ENCODE peak calls at places on chromosomes 13 and 19, in nine cellular contexts. Z is PC-9, E is GM23338, G is Karpas-422, M is GM23248, Q is PC-3, U is MM.1S, R is HCT116, H is SK-N-SH. D is an unnamed sample. For H3K27me3 and H3K9me2, the result is how much of the 10 kb centered on the place peaks cover.

GRCh38 chr19:4292515-4292914 is 9.7 kb downstream of the TMIGD2 start:
- DNase-seq in Z (no peak), E (no peak), G (no peak), M (no peak), Q (no peak), U (no peak), R (no peak), H (no peak), D (no peak)

GRCh38 chr13:30394798-30395191 is 27.5 kb upstream of the UBE2L5 start:
- DNase-seq in Z (no peak), E (no peak), G (peak), M (peak), Q (peak), U (peak), R (no peak), H (no peak), D (no peak)

GRCh38 chr13:59458908-59459579 is 704.7 kb downstream of the DIAPH3 start:
- DNase-seq in Z (no peak), E (peak), G (no peak), M (peak), Q (peak), U (no peak), R (no peak), H (no peak), D (no peak)

GRCh38 chr19:50794074-50794777 is 4.0 kb downstream of the ACP4 start:
- DNase-seq in Z (no peak), E (no peak), G (peak), M (peak), Q (peak), U (peak), R (no peak), H (peak), D (peak)

GRCh38 chr13:52851153-52851962 is 2.9 kb upstream of the PCDH8 start:
- DNase-seq in Z (no peak), E (peak), G (no peak), M (peak), Q (no peak), U (peak), R (no peak), H (peak), D (peak)

GRCh38 chr13:101343128-101343787 is 73.0 kb downstream of the NALCN start:
- DNase-seq in Z (no peak), E (peak), G (no peak), M (no peak), Q (no peak), U (no peak), R (no peak), H (no peak), D (no peak)

GRCh38 chr19:6034512-6034911 is 56.6 kb upstream of the RANBP3 start:
- DNase-seq in Z (no peak), E (no peak), G (no peak), M (no peak), Q (no peak), U (no peak), R (no peak), H (no peak), D (no peak)

GRCh38 chr13:85417807-85418206 is 381.4 kb downstream of the SLITRK6 start:
- DNase-seq in Z (no peak), E (no peak), G (peak), M (no peak), Q (no peak), U (peak), R (no peak), H (no peak), D (no peak)

GRCh38 chr19:21593934-21594844 is 88.8 kb downstream of the ZNF429 start:
- DNase-seq in Z (no peak), E (no peak), G (peak), M (peak), Q (no peak), U (no peak), R (no peak), H (no peak), D (no peak)

GRCh38 chr19:55305491-55305890 is 19.6 kb downstream of the TMEM150B start:
- DNase-seq in Z (no peak), E (peak), G (peak), M (peak), Q (peak), U (peak), R (no peak), H (peak), D (no peak)

GRCh38 chr19:44356383-44357111 is at the start of gene ZNF112:
- DNase-seq in Z (peak), E (peak), G (no peak), M (peak), Q (peak), U (no peak), R (peak), H (peak), D (peak)

GRCh38 chr19:33039108-33039599 is 25.5 kb downstream of the RHPN2 start:
- DNase-seq in Z (no peak), E (no peak), G (no peak), M (no peak), Q (no peak), U (no peak), R (no peak), H (no peak), D (no peak)

GRCh38 chr19:55304279-55304978 is 20.6 kb downstream of the BRSK1 start:
- DNase-seq in Z (peak), E (peak), G (peak), M (peak), Q (peak), U (no peak), R (no peak), H (peak), D (peak)

GRCh38 chr19:45451181-45451849 is 16.5 kb upstream of the FOSB start:
- DNase-seq in Z (peak), E (peak), G (peak), M (peak), Q (peak), U (peak), R (no peak), H (no peak), D (peak)

GRCh38 chr13:84845875-84846619 is 953.2 kb downstream of the SLITRK6 start:
- DNase-seq in Z (no peak), E (no peak), G (no peak), M (no peak), Q (no peak), U (no peak), R (no peak), H (no peak), D (no peak)

GRCh38 chr13:37869506-37869755 is 141 bp downstream of the TRPC4 start:
- DNase-seq in Z (no peak), E (peak), G (no peak), M (no peak), Q (no peak), U (no peak), R (no peak), H (no peak), D (no peak)

GRCh38 chr19:50475101-50475568 is 1.2 kb upstream of the EMC10 start:
- DNase-seq in Z (no peak), E (no peak), G (no peak), M (no peak), Q (no peak), U (no peak), R (no peak), H (no peak), D (no peak)

GRCh38 chr13:92602560-92602959 is 624.0 kb upstream of the GPC6 start:
- DNase-seq in Z (no peak), E (no peak), G (no peak), M (no peak), Q (no peak), U (no peak), R (no peak), H (no peak), D (no peak)

GRCh38 chr19:32459199-32459865 is 53.8 kb downstream of the DPY19L3 start:
- DNase-seq in Z (no peak), E (no peak), G (no peak), M (no peak), Q (no peak), U (no peak), R (no peak), H (no peak), D (no peak)

GRCh38 chr13:22662771-22663170 is 518.0 kb upstream of the SGCG start:
- DNase-seq in Z (no peak), E (no peak), G (no peak), M (no peak), Q (no peak), U (no peak), R (no peak), H (no peak), D (no peak)

GRCh38 chr13:108597943-108598342 is 31.5 kb upstream of the MYO16 start:
- DNase-seq in Z (no peak), E (no peak), G (no peak), M (no peak), Q (peak), U (no peak), R (no peak), H (no peak), D (no peak)

GRCh38 chr13:101846701-101847100 is 394.2 kb downstream of the ITGBL1 start:
- DNase-seq in Z (no peak), E (no peak), G (no peak), M (no peak), Q (no peak), U (no peak), R (no peak), H (no peak), D (no peak)

GRCh38 chr13:75908137-75908536 is 272.0 kb downstream of the LMO7 start:
- DNase-seq in Z (no peak), E (no peak), G (no peak), M (peak), Q (no peak), U (no peak), R (no peak), H (no peak), D (no peak)

GRCh38 chr13:57716295-57716694 is 84.8 kb downstream of the PCDH17 start:
- DNase-seq in Z (no peak), E (peak), G (no peak), M (no peak), Q (no peak), U (no peak), R (no peak), H (no peak), D (peak)

GRCh38 chr19:903266-903797 is 9.7 kb downstream of the R3HDM4 start:
- DNase-seq in Z (no peak), E (no peak), G (no peak), M (no peak), Q (no peak), U (no peak), R (no peak), H (peak), D (no peak)

GRCh38 chr19:15161028-15161984 is 39.5 kb downstream of the NOTCH3 start:
- DNase-seq in Z (no peak), E (peak), G (peak), M (peak), Q (peak), U (peak), R (peak), H (peak), D (no peak)

GRCh38 chr19:37007587-37008220 is 70.5 kb upstream of the ZNF420 start:
- DNase-seq in Z (no peak), E (peak), G (no peak), M (peak), Q (no peak), U (no peak), R (no peak), H (peak), D (no peak)

GRCh38 chr13:36310417-36311108 is 12.9 kb upstream of the CCDC169 start:
- DNase-seq in Z (no peak), E (no peak), G (no peak), M (no peak), Q (no peak), U (no peak), R (no peak), H (no peak), D (no peak)

GRCh38 chr19:892243-892996 is 567 bp downstream of the MED16 start:
- DNase-seq in Z (no peak), E (peak), G (peak), M (peak), Q (no peak), U (peak), R (no peak), H (peak), D (no peak)

GRCh38 chr19:56705939-56706338 is 34.4 kb upstream of the ZNF835 start:
- DNase-seq in Z (no peak), E (no peak), G (peak), M (peak), Q (no peak), U (no peak), R (no peak), H (no peak), D (no peak)

GRCh38 chr19:1269065-1269477 is at the start of gene CIRBP:
- DNase-seq in Z (peak), E (peak), G (peak), M (peak), Q (peak), U (peak), R (peak), H (peak), D (peak)

GRCh38 chr19:1255186-1256161 is 7.1 kb downstream of the MIDN start:
- DNase-seq in Z (no peak), E (no peak), G (peak), M (peak), Q (no peak), U (no peak), R (no peak), H (no peak), D (no peak)

GRCh38 chr13:22114630-22115311 is 443.9 kb downstream of the FGF9 start:
- DNase-seq in Z (no peak), E (no peak), G (no peak), M (peak), Q (no peak), U (peak), R (no peak), H (no peak), D (no peak)

GRCh38 chr13:67643656-67644055 is 413.5 kb upstream of the PCDH9 start:
- DNase-seq in Z (no peak), E (peak), G (no peak), M (no peak), Q (no peak), U (no peak), R (no peak), H (no peak), D (no peak)

DNA sequence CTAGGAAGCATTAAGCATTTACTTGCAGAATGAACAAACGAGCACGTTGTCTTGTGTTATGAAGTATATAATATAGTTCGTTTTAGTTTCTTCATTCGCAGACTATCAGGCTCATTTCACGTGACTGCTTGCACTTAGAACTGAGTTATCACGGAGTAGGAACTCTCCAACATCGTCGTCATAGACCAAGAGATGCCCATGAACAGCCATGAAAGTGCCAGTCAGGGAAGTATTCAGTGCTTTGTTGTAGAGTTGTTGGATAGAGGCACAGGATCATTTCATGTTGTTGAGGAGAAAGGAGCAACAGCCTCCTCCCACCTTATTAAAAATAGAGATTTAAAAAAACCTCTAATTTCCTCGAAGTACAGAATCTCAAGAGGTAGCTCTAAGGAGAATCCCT is 969 bp upstream of the IL17D start:
- DNase-seq in Z (no peak), E (no peak), G (no peak), M (peak), Q (no peak), U (peak), R (no peak), H (no peak), D (peak)
- H3K27me3 ChIP-seq in Z (under half), E (under half), G (under half), M (under half), Q (under half), U (under half), R (under half), H (under half), D (under half)

GRCh38 chr13:21055016-21055415 is 6.4 kb downstream of the LATS2 start:
- DNase-seq in Z (no peak), E (no peak), G (no peak), M (peak), Q (no peak), U (no peak), R (no peak), H (no peak), D (no peak)
- H3K4me2 ChIP-seq in Z (no peak), E (no peak), G (no peak), M (peak), Q (no peak), U (peak), R (no peak), H (peak), D (no peak)

DNA sequence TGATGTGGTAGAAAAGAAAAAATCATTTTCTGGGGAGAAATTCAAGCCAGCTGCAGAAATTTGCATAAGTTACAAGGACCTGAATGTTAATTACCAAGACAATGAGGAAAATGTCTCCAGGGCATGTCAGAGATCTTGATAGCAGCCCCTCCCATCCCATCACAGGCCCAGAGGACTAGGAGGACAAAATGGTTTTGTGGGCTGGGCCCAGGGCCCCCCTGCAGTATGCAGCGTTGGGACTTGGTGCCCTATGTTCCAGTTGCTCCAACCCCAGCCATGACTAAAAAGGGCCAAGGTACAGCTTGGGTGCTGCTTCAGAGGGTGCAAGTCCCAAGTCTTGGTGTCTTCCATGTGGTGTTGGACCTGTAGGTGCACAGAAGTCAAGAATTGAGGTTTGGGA is 76.6 kb upstream of the SOX1 start:
- DNase-seq in Z (no peak), E (no peak), G (no peak), M (no peak), Q (no peak), U (no peak), R (no peak), H (no peak), D (no peak)
- H3K9me2 ChIP-seq in Z (under half), E (under half), G (under half), M (under half), Q (under half), U (under half), R (under half), H (under half), D (under half)

GRCh38 chr13:40127476-40127875 is 472.0 kb downstream of the COG6 start:
- DNase-seq in Z (no peak), E (no peak), G (peak), M (no peak), Q (no peak), U (peak), R (no peak), H (no peak), D (no peak)
- H3K27me3 ChIP-seq in Z (under half), E (under half), G (under half), M (under half), Q (under half), U (under half), R (under half), H (under half), D (under half)

DNA sequence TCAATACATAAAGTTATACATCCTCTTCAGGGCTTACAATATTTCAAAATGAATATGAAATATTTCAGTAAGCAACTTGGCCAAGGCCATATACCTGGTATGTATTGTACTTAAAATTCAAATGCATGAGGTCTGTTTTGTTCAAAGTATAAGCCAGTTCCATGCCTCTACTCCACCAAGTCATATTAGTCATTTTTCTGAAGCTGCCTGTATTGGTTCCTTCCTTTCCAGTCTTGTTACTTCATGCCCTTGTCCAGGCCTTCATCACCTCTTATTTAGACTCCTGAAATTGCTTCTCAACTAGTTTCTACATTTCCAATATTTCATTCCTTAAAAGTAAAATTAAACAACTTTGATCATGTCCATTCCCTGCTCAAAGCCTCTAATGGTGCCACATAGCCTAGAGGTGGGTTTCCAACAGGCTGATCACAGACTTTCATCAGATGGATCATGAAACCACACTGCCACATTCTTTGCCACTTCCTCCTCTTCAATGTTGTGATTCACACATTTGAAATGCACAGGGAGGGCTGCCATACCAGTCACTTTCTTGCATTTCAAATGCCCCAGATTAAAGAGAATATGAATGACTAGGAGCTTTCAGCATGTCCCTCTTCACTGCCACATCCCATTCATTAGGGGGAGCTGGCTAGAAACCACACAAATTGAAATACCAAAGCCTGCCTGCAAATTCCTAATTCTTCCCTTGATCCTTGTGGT is 424.1 kb upstream of the DACH1 start:
- DNase-seq in Z (peak), E (peak), G (no peak), M (no peak), Q (peak), U (no peak), R (peak), H (no peak), D (no peak)
- H3K4me2 ChIP-seq in Z (no peak), E (no peak), G (no peak), M (no peak), Q (no peak), U (no peak), R (peak), H (peak), D (no peak)

GRCh38 chr19:54152267-54152666 is 7.3 kb downstream of the LENG1 start:
- DNase-seq in Z (peak), E (no peak), G (no peak), M (no peak), Q (no peak), U (no peak), R (no peak), H (no peak), D (no peak)
- H3K9me2 ChIP-seq in Z (under half), E (under half), G (under half), M (under half), Q (under half), U (under half), R (under half), H (under half), D (under half)

GRCh38 chr13:112251930-112252585 is 124.1 kb upstream of the SPACA7 start:
- DNase-seq in Z (no peak), E (no peak), G (no peak), M (no peak), Q (no peak), U (no peak), R (no peak), H (no peak), D (no peak)
- H3K27me3 ChIP-seq in Z (half or more), E (under half), G (under half), M (under half), Q (half or more), U (under half), R (under half), H (half or more), D (under half)

GRCh38 chr19:13585512-13585911 is 79.2 kb upstream of the CACNA1A start:
- DNase-seq in Z (no peak), E (no peak), G (no peak), M (no peak), Q (no peak), U (no peak), R (no peak), H (no peak), D (no peak)

GRCh38 chr19:13583753-13584152 is 77.5 kb upstream of the CACNA1A start:
- DNase-seq in Z (no peak), E (no peak), G (no peak), M (no peak), Q (no peak), U (no peak), R (no peak), H (no peak), D (no peak)

GRCh38 chr19:13588953-13589833 is 82.9 kb upstream of the CACNA1A start:
- DNase-seq in Z (no peak), E (peak), G (peak), M (peak), Q (peak), U (peak), R (peak), H (peak), D (peak)
- H3K4me2 ChIP-seq in Z (no peak), E (no peak), G (no peak), M (peak), Q (peak), U (no peak), R (peak), H (peak), D (peak)

GRCh38 chr13:18212873-18213272 is 968.8 kb downstream of the TUBA3C start:
- DNase-seq in Z (no peak), E (peak), G (no peak), M (no peak), Q (no peak), U (no peak), R (no peak), H (no peak), D (no peak)
- H3K9me2 ChIP-seq in Z (under half), E (under half), G (under half), M (under half), Q (under half), U (under half), R (under half), H (under half), D (under half)

GRCh38 chr19:7500811-7501450 is 12.1 kb upstream of the PEX11G start:
- DNase-seq in Z (peak), E (peak), G (no peak), M (peak), Q (peak), U (no peak), R (peak), H (peak), D (peak)
- H3K27me3 ChIP-seq in Z (under half), E (under half), G (under half), M (under half), Q (under half), U (half or more), R (under half), H (under half), D (under half)